ENCODE peak calls at places on chromosomes 13 and 19, in six cellular contexts. One of them, this sample, is unnamed.

GRCh38 chr13:48595330-48596127 is 58.2 kb upstream of the CYSLTR2 start:
- DNase-seq in activated naive CD4-positive, alpha-beta T cell: no peak
- DNase-seq in stimulated activated CD8-positive, alpha-beta memory T cell treated with anti-CD3 and anti-CD28 coated beads, Interleukin-15, amount 100 ng/mL, for 4 hours: peak
- DNase-seq in DMS153: peak
- DNase-seq in retina: no peak
- DNase-seq in D341Med: peak
- DNase-seq in this sample: no peak

GRCh38 chr13:53005631-53006030 is 23.0 kb upstream of the OLFM4 start:
- DNase-seq in retina: peak
- DNase-seq in D341Med: peak
- DNase-seq in DMS153: no peak
- DNase-seq in stimulated activated CD8-positive, alpha-beta memory T cell treated with anti-CD3 and anti-CD28 coated beads, Interleukin-15, amount 100 ng/mL, for 4 hours: no peak
- DNase-seq in activated naive CD4-positive, alpha-beta T cell: no peak
- DNase-seq in this sample: no peak

GRCh38 chr19:5186293-5187050 is 154.1 kb downstream of the PTPRS start:
- DNase-seq in D341Med: no peak
- DNase-seq in DMS153: no peak
- DNase-seq in stimulated activated CD8-positive, alpha-beta memory T cell treated with anti-CD3 and anti-CD28 coated beads, Interleukin-15, amount 100 ng/mL, for 4 hours: no peak
- DNase-seq in retina: no peak
- DNase-seq in activated naive CD4-positive, alpha-beta T cell: no peak
- DNase-seq in this sample: no peak

GRCh38 chr19:8366961-8367326 is 3.0 kb downstream of the ANGPTL4 start:
- DNase-seq in D341Med: no peak
- DNase-seq in stimulated activated CD8-positive, alpha-beta memory T cell treated with anti-CD3 and anti-CD28 coated beads, Interleukin-15, amount 100 ng/mL, for 4 hours: no peak
- DNase-seq in DMS153: no peak
- DNase-seq in retina: no peak
- DNase-seq in activated naive CD4-positive, alpha-beta T cell: no peak
- DNase-seq in this sample: no peak

GRCh38 chr19:15463865-15464371 is 426 bp downstream of the RASAL3 start:
- DNase-seq in stimulated activated CD8-positive, alpha-beta memory T cell treated with anti-CD3 and anti-CD28 coated beads, Interleukin-15, amount 100 ng/mL, for 4 hours: peak
- DNase-seq in DMS153: no peak
- DNase-seq in D341Med: no peak
- DNase-seq in activated naive CD4-positive, alpha-beta T cell: peak
- DNase-seq in retina: no peak
- DNase-seq in this sample: no peak

GRCh38 chr19:41637484-41637883 is 10.6 kb upstream of the CEACAM4 start:
- DNase-seq in D341Med: no peak
- DNase-seq in retina: no peak
- DNase-seq in stimulated activated CD8-positive, alpha-beta memory T cell treated with anti-CD3 and anti-CD28 coated beads, Interleukin-15, amount 100 ng/mL, for 4 hours: no peak
- DNase-seq in activated naive CD4-positive, alpha-beta T cell: no peak
- DNase-seq in DMS153: no peak
- DNase-seq in this sample: no peak

GRCh38 chr13:114008964-114009589 is 35.2 kb upstream of the C13orf46 start:
- DNase-seq in activated naive CD4-positive, alpha-beta T cell: no peak
- DNase-seq in stimulated activated CD8-positive, alpha-beta memory T cell treated with anti-CD3 and anti-CD28 coated beads, Interleukin-15, amount 100 ng/mL, for 4 hours: no peak
- DNase-seq in retina: no peak
- DNase-seq in DMS153: no peak
- DNase-seq in D341Med: no peak
- DNase-seq in this sample: no peak

GRCh38 chr19:29943615-29944014 is 1.6 kb downstream of the URI1 start:
- DNase-seq in D341Med: no peak
- DNase-seq in activated naive CD4-positive, alpha-beta T cell: no peak
- DNase-seq in stimulated activated CD8-positive, alpha-beta memory T cell treated with anti-CD3 and anti-CD28 coated beads, Interleukin-15, amount 100 ng/mL, for 4 hours: no peak
- DNase-seq in retina: no peak
- DNase-seq in DMS153: no peak
- DNase-seq in this sample: no peak

GRCh38 chr19:1102407-1103106 is 1.2 kb upstream of the GPX4 start:
- DNase-seq in retina: no peak
- DNase-seq in D341Med: no peak
- DNase-seq in activated naive CD4-positive, alpha-beta T cell: no peak
- DNase-seq in DMS153: no peak
- DNase-seq in stimulated activated CD8-positive, alpha-beta memory T cell treated with anti-CD3 and anti-CD28 coated beads, Interleukin-15, amount 100 ng/mL, for 4 hours: peak
- DNase-seq in this sample: no peak

GRCh38 chr19:33705090-33705847 is 83.5 kb downstream of the CHST8 start:
- DNase-seq in DMS153: no peak
- DNase-seq in D341Med: peak
- DNase-seq in activated naive CD4-positive, alpha-beta T cell: no peak
- DNase-seq in retina: no peak
- DNase-seq in stimulated activated CD8-positive, alpha-beta memory T cell treated with anti-CD3 and anti-CD28 coated beads, Interleukin-15, amount 100 ng/mL, for 4 hours: no peak
- DNase-seq in this sample: no peak

GRCh38 chr19:15449620-15450527 is at the start of gene WIZ:
- DNase-seq in stimulated activated CD8-positive, alpha-beta memory T cell treated with anti-CD3 and anti-CD28 coated beads, Interleukin-15, amount 100 ng/mL, for 4 hours: peak
- DNase-seq in D341Med: peak
- DNase-seq in retina: peak
- DNase-seq in DMS153: peak
- DNase-seq in activated naive CD4-positive, alpha-beta T cell: peak
- DNase-seq in this sample: peak

GRCh38 chr13:94640676-94641075 is 39.0 kb downstream of the GPR180 start:
- DNase-seq in activated naive CD4-positive, alpha-beta T cell: no peak
- DNase-seq in DMS153: no peak
- DNase-seq in retina: no peak
- DNase-seq in D341Med: no peak
- DNase-seq in stimulated activated CD8-positive, alpha-beta memory T cell treated with anti-CD3 and anti-CD28 coated beads, Interleukin-15, amount 100 ng/mL, for 4 hours: no peak
- DNase-seq in this sample: no peak

This sample was measured in breast epithelium.